ENCODE peak calls at places on chromosomes 1 and 21, in four cellular contexts. Y, K, P and X are unnamed samples.
A peak's percentile ranks its signal among the peaks of the same experiment; 100 is the strongest.

GRCh38 chr1:20125091-20125490 is 5.8 kb upstream of the PLA2G2D start:
- DNase-seq in Y (no peak), K (no peak), P (no peak), X (no peak)

GRCh38 chr1:216785760-216786159 is 62.5 kb upstream of the ESRRG start:
- DNase-seq in Y (no peak), K (no peak), P (no peak), X (no peak)

GRCh38 chr1:93600663-93601062 is 81.0 kb downstream of the BCAR3 start:
- DNase-seq in Y (no peak), K (no peak), P (no peak), X (peak; percentile 75)

GRCh38 chr1:161440312-161440894 is 64.9 kb upstream of the FCGR2A start:
- DNase-seq in Y (peak; percentile 53), K (peak; percentile 85), P (peak; percentile 68), X (peak; percentile 48)

GRCh38 chr1:152777510-152778137 is 2.7 kb downstream of the LCE1F start:
- DNase-seq in Y (no peak), K (peak; percentile 38), P (no peak), X (no peak)

GRCh38 chr1:18188820-18189517 is 81.4 kb downstream of the IGSF21 start:
- DNase-seq in Y (no peak), K (no peak), P (no peak), X (no peak)

GRCh38 chr1:51313961-51314777 is 16.2 kb downstream of the TTC39A start:
- DNase-seq in Y (no peak), K (no peak), P (peak; percentile 35), X (no peak)

GRCh38 chr1:85453640-85454194 is 11.2 kb downstream of the DDAH1 start:
- DNase-seq in Y (no peak), K (no peak), P (no peak), X (no peak)

GRCh38 chr1:84146375-84147032 is 2.4 kb downstream of the PRKACB start:
- DNase-seq in Y (no peak), K (no peak), P (no peak), X (no peak)

GRCh38 chr1:203915811-203916210 is 54.4 kb downstream of the SNRPE start:
- DNase-seq in Y (no peak), K (no peak), P (no peak), X (no peak)

GRCh38 chr1:232303221-232303620 is 326.7 kb downstream of the SIPA1L2 start:
- DNase-seq in Y (no peak), K (no peak), P (no peak), X (no peak)

GRCh38 chr1:36257375-36257767 is 33.1 kb downstream of the THRAP3 start:
- DNase-seq in Y (no peak), K (no peak), P (no peak), X (no peak)

GRCh38 chr1:25732821-25733220 is 67.2 kb upstream of the SELENON start:
- DNase-seq in Y (no peak), K (no peak), P (no peak), X (no peak)

GRCh38 chr1:227729881-227730629 is 5.0 kb downstream of the JMJD4 start:
- DNase-seq in Y (peak; percentile 77), K (peak; percentile 68), P (peak; percentile 46), X (no peak)

GRCh38 chr21:31536138-31536537 is 123.4 kb upstream of the SOD1 start:
- DNase-seq in Y (no peak), K (no peak), P (no peak), X (no peak)

GRCh38 chr1:30513396-30514136 is 209.8 kb downstream of the MATN1 start:
- DNase-seq in Y (no peak), K (no peak), P (no peak), X (peak; percentile 17)

GRCh38 chr1:223763881-223764280 is 51.5 kb downstream of the CAPN2 start:
- DNase-seq in Y (no peak), K (no peak), P (no peak), X (no peak)

GRCh38 chr1:41740630-41741239 is 178.0 kb downstream of the HIVEP3 start:
- DNase-seq in Y (no peak), K (no peak), P (no peak), X (no peak)

GRCh38 chr1:115282825-115283224 is 55.2 kb downstream of the NGF start:
- DNase-seq in Y (peak; percentile 90), K (no peak), P (peak; percentile 19), X (peak; percentile 26)

GRCh38 chr21:43916691-43917514 is 51.9 kb downstream of the AGPAT3 start:
- DNase-seq in Y (no peak), K (peak; percentile 75), P (no peak), X (no peak)

GRCh38 chr21:43919283-43919682 is 54.3 kb downstream of the AGPAT3 start:
- DNase-seq in Y (no peak), K (no peak), P (no peak), X (no peak)

GRCh38 chr21:43916076-43916475 is 51.1 kb downstream of the AGPAT3 start:
- DNase-seq in Y (no peak), K (no peak), P (no peak), X (no peak)

GRCh38 chr21:43918385-43918947 is 53.4 kb downstream of the AGPAT3 start:
- DNase-seq in Y (no peak), K (no peak), P (no peak), X (no peak)

GRCh38 chr21:43917515-43918384 is 52.7 kb downstream of the AGPAT3 start:
- DNase-seq in Y (no peak), K (peak; percentile 58), P (peak; percentile 42), X (peak; percentile 55)
- TF ChIP-seq CTCF in Y (no peak), K (peak; percentile 40), P (peak; percentile 30), X (no peak)

GRCh38 chr1:209597496-209597895 is 14.0 kb downstream of the CAMK1G start:
- DNase-seq in Y (no peak), K (no peak), P (no peak), X (no peak)
- TF ChIP-seq POLR2A in Y (no peak), K (no peak), P (no peak), X (no peak)

GRCh38 chr1:207321045-207321789 is at the start of gene CD55:
- DNase-seq in Y (peak; percentile 93), K (peak; percentile 97), P (peak; percentile 98), X (peak; percentile 93)
- TF ChIP-seq EP300 in Y (peak; percentile 65), K (peak; percentile 66), P (peak; percentile 60), X (peak; percentile 9)

DNA sequence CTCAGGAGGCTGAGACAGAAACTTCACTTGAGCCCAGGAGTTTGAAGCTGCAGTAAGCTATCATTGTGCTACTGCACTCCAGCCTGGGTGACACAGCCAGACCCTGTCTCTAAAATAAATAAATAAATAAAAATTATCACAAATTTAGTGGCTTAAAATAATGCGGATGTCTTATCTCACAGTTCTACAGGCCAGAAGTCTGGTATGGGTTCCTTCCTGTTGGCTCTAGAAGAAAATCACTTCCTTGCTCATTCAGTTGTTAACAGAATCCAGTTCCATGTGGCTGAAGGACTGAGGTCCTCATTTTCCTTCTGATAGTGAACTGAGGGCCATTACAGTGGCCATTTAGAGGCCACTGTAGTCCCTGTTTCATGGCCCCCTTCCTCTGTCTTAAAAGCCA is 94.6 kb upstream of the S1PR1 start:
- DNase-seq in Y (no peak), K (no peak), P (no peak), X (no peak)
- TF ChIP-seq CTCF in Y (no peak), K (no peak), P (no peak), X (no peak)

GRCh38 chr1:173476664-173477285 is 360 bp upstream of the PRDX6 start:
- DNase-seq in Y (peak; percentile 90), K (peak; percentile 96), P (peak; percentile 94), X (peak; percentile 89)

GRCh38 chr1:173473599-173474011 is 3.5 kb upstream of the PRDX6 start:
- DNase-seq in Y (no peak), K (no peak), P (no peak), X (no peak)

GRCh38 chr1:173475564-173476196 is 1.5 kb upstream of the PRDX6 start:
- DNase-seq in Y (no peak), K (no peak), P (peak; percentile 14), X (no peak)

GRCh38 chr1:173476197-173476663 is 905 bp upstream of the PRDX6 start:
- DNase-seq in Y (no peak), K (no peak), P (no peak), X (no peak)

DNA sequence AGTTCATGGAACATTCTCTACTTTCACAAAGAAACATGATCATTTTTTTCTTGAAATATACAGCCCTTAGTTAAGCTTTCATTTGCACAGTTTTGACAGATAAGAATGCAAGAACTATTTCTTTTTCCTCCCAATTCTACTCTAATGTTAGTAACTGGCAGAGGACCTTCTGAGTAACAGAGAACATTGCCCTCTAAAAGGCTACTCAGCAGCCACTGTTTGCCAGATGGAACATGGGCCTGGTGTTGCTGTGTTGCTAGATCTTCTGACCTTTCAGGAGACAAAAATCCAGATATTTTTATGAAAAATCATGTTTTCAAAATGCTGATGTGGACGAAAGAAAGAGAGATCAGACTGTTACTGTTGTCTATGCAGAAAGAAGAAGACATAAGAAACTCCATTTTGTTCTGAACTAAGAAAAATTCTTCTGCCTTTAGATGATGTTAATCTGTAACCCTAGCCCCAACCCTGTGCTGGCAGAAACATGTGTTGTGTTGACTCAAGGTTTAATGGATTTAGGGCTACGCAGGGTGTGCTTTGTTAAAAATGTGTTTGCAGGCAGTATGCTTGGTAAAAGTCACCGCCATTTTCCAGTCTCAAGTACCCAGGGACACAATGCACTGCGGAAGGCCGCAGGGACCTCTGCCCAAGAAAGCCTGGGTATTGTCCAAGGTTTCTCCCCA is 2.9 kb upstream of the PRDX6 start:
- DNase-seq in Y (no peak), K (no peak), P (peak; percentile 13), X (no peak)
- TF ChIP-seq POLR2A in Y (no peak), K (no peak), P (no peak), X (no peak)

GRCh38 chr1:205294175-205294913 is 27.2 kb downstream of the NUAK2 start:
- DNase-seq in Y (peak; percentile 71), K (peak; percentile 52), P (no peak), X (no peak)
- TF ChIP-seq EP300 in Y (no peak), K (no peak), P (no peak), X (no peak)

GRCh38 chr1:2821373-2821955 is 20.0 kb upstream of the TTC34 start:
- DNase-seq in Y (no peak), K (no peak), P (no peak), X (no peak)

GRCh38 chr1:2822621-2823145 is 21.2 kb upstream of the TTC34 start:
- DNase-seq in Y (no peak), K (no peak), P (no peak), X (no peak)

GRCh38 chr1:2823921-2824660 is 22.6 kb upstream of the TTC34 start:
- DNase-seq in Y (no peak), K (no peak), P (no peak), X (no peak)

GRCh38 chr1:2820731-2821372 is 19.4 kb upstream of the TTC34 start:
- DNase-seq in Y (no peak), K (no peak), P (no peak), X (no peak)

DNA sequence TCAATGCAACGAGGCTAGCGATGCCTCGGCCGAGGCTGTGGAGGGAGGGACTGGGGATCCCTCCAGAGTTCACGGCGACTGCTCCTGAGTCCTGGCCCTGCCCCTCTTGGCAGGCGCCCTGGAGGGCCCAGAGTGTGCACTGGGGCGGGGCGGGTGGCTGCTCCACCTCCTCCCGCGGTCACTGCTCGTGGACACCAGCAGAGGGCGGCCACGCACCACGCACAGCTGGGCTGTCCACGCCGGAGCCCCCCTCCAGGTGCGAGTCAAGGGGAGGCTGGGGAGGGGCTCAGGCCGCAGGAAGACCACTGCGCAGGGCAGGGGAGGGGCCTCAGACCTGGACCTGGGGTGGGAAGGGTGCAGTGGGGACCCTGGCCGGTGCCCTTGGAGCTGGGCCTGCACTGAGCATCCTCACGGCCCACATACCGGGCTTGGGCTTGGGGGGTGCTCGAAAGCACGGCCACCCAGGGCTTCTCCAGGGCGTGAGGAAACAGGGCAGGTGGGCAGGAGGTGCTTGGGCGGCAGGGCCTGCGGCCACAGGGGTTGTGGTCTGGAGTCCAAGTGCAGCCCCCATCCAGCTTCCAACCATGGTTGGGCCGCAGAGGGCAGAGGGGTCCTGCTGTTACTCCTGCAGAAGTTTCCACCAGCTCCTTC is 20.6 kb upstream of the TTC34 start:
- DNase-seq in Y (peak; percentile 47), K (peak; percentile 75), P (peak; percentile 32), X (peak; percentile 66)
- TF ChIP-seq CTCF in Y (no peak), K (peak; percentile 57), P (peak; percentile 66), X (peak; percentile 35)